ENCODE peak calls at places on chromosomes 12 and 14, in six cellular contexts. V is transverse colon, Q is thyroid gland, N is RWPE1, F is psoas muscle, G is progenitor cell of endocrine pancreas. W is an unnamed sample.

GRCh38 chr14:63343878-63344277 is 25.1 kb upstream of the GPHB5 start:
- DNase-seq in V (no peak), Q (no peak), N (no peak), F (no peak), G (no peak), W (no peak)

GRCh38 chr12:109109756-109110350 is 6.5 kb upstream of the ACACB start:
- DNase-seq in V (no peak), Q (peak; percentile 24), N (no peak), F (no peak), G (no peak), W (no peak)

GRCh38 chr12:123389560-123390351 is 5.8 kb downstream of the KMT5A start:
- DNase-seq in V (peak; percentile 79), Q (peak; percentile 90), N (peak; percentile 55), F (peak; percentile 87), G (peak; percentile 34), W (peak; percentile 38)

GRCh38 chr14:23929131-23929530 is 24.4 kb upstream of the DHRS4 start:
- DNase-seq in V (no peak), Q (no peak), N (no peak), F (no peak), G (no peak), W (no peak)

GRCh38 chr12:112130461-112130998 is 5.2 kb downstream of the TRAFD1 start:
- DNase-seq in V (no peak), Q (no peak), N (no peak), F (no peak), G (no peak), W (no peak)

GRCh38 chr12:14367097-14367661 is 1.7 kb downstream of the ATF7IP start:
- DNase-seq in V (no peak), Q (no peak), N (no peak), F (no peak), G (no peak), W (no peak)

GRCh38 chr12:46647034-46647433 is 178.8 kb downstream of the SLC38A4 start:
- DNase-seq in V (no peak), Q (no peak), N (no peak), F (no peak), G (no peak), W (no peak)

GRCh38 chr12:91852646-91853045 is 293.0 kb downstream of the BTG1 start:
- DNase-seq in V (no peak), Q (no peak), N (no peak), F (no peak), G (no peak), W (no peak)

GRCh38 chr14:77040309-77040994 is 11.9 kb upstream of the IRF2BPL start:
- DNase-seq in V (peak; percentile 99), Q (peak; percentile 100), N (peak; percentile 83), F (peak; percentile 99), G (peak; percentile 48), W (peak; percentile 90)

GRCh38 chr12:108484845-108485244 is 30.2 kb upstream of the FICD start:
- DNase-seq in V (no peak), Q (no peak), N (no peak), F (no peak), G (no peak), W (no peak)

GRCh38 chr14:99479903-99480855 is 480 bp downstream of the SETD3 start:
- DNase-seq in V (peak; percentile 63), Q (peak; percentile 68), N (peak; percentile 46), F (peak; percentile 87), G (peak; percentile 37), W (peak; percentile 57)
- TF ChIP-seq CTCF in V (no peak), Q (no peak), N (no peak), F (peak; percentile 24), G (peak; percentile 3), W (no peak)

GRCh38 chr12:7970475-7971252 is 34.7 kb upstream of the SLC2A3 start:
- DNase-seq in V (peak; percentile 82), Q (peak; percentile 86), N (peak; percentile 74), F (peak; percentile 90), G (peak; percentile 79), W (peak; percentile 79)
- TF ChIP-seq CTCF in V (no peak), Q (no peak), N (no peak), F (no peak), G (no peak), W (peak; percentile 25)

GRCh38 chr12:9751204-9752144 is 9.2 kb downstream of the CD69 start:
- DNase-seq in V (no peak), Q (no peak), N (peak; percentile 7), F (no peak), G (no peak), W (no peak)
- TF ChIP-seq CTCF in V (peak; percentile 28), Q (peak; percentile 19), N (no peak), F (peak; percentile 15), G (no peak), W (peak; percentile 23)

GRCh38 chr14:90815817-90816662 is at the start of gene TTC7B:
- DNase-seq in V (peak; percentile 43), Q (peak; percentile 34), N (peak; percentile 80), F (peak; percentile 78), G (peak; percentile 52), W (peak; percentile 81)
- TF ChIP-seq CTCF in V (peak; percentile 23), Q (peak; percentile 26), N (peak; percentile 66), F (peak; percentile 35), G (no peak), W (no peak)

GRCh38 chr14:97106609-97107008 is 309.4 kb downstream of the VRK1 start:
- DNase-seq in V (no peak), Q (peak; percentile 50), N (no peak), F (no peak), G (no peak), W (no peak)
- TF ChIP-seq CTCF in V (no peak), Q (no peak), N (no peak), F (no peak), G (no peak), W (no peak)

DNA sequence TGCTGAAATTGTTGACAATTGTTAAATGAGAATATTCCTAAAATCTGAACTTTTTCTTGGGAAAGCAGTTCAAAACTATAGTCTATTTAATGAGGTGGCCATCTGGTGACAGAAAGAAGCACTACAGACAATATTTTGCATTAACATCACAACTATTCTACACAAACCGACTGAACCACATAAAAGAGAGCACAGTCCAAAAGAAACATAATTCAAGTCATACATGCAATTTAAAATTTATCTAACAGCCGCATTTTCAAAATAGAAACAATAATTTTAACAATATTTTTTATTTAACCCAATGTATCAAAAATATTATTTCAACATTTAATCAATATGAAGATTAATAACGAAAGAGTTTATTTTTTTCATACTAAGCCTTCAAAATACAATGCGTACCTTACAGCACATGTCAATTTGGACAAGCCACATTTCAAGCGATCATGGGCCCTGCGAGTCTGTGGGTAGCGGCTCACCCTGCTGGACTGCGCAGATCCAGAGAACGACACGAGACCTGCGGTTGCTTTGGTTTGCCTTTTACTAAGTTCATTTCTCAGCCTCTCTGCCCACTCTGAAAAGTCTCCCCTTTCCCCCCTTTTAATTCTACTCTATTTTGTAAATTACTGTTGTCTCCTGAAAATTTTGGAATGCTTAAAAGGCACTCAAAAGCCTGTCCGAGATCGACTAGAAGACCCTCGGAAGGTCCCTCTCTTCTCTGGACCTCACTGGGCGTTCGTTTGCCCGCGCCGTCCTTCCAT is 941 bp upstream of the LRRC9 start:
- DNase-seq in V (peak; percentile 12), Q (peak; percentile 28), N (peak; percentile 44), F (peak; percentile 46), G (no peak), W (peak; percentile 34)
- TF ChIP-seq CTCF in V (peak; percentile 42), Q (peak; percentile 45), N (peak; percentile 73), F (peak; percentile 44), G (peak; percentile 64), W (peak; percentile 71)

GRCh38 chr12:57213763-57214397 is 2.7 kb upstream of the NXPH4 start:
- DNase-seq in V (no peak), Q (no peak), N (no peak), F (no peak), G (no peak), W (no peak)

GRCh38 chr12:57211791-57212700 is 4.5 kb upstream of the NXPH4 start:
- DNase-seq in V (no peak), Q (no peak), N (no peak), F (no peak), G (no peak), W (no peak)

GRCh38 chr12:57214398-57214781 is 2.2 kb upstream of the NXPH4 start:
- DNase-seq in V (peak; percentile 70), Q (peak; percentile 50), N (peak; percentile 67), F (peak; percentile 80), G (peak; percentile 55), W (peak; percentile 79)

GRCh38 chr12:57212701-57213067 is 3.9 kb upstream of the NXPH4 start:
- DNase-seq in V (no peak), Q (no peak), N (no peak), F (no peak), G (no peak), W (no peak)

GRCh38 chr12:57213068-57213715 is 3.4 kb upstream of the NXPH4 start:
- DNase-seq in V (peak; percentile 88), Q (peak; percentile 86), N (peak; percentile 84), F (peak; percentile 93), G (peak; percentile 80), W (peak; percentile 91)
- TF ChIP-seq CTCF in V (peak; percentile 92), Q (peak; percentile 91), N (peak; percentile 93), F (peak; percentile 94), G (peak; percentile 91), W (peak; percentile 86)

DNA sequence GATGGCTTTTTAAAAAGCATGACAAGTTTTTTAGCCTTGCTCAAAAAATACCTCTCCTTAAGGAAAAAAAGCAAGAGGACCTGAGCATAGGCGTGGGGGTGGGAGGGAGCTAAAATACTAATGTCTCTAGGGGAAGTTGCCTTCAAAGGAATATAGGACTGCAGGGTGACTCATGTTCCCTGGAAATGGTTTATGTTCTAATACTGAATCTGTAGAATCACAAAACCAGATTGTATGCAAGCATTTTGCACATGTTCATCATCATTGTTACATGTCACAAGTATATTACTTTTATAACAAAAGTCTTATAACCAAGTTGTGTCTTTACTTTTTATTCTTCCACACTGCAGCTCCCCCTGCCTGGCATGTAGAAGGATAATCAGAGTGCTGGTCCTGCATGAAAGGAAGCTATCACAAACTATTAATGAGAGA is 36.6 kb downstream of the GPR135 start:
- DNase-seq in V (no peak), Q (no peak), N (peak; percentile 18), F (no peak), G (no peak), W (no peak)
- TF ChIP-seq CTCF in V (no peak), Q (no peak), N (no peak), F (peak; percentile 21), G (no peak), W (no peak)

GRCh38 chr14:75222208-75222701 is 45.8 kb upstream of the TMED10 start:
- DNase-seq in V (no peak), Q (no peak), N (peak; percentile 96), F (no peak), G (no peak), W (no peak)
- TF ChIP-seq CTCF in V (no peak), Q (no peak), N (no peak), F (no peak), G (no peak), W (no peak)

DNA sequence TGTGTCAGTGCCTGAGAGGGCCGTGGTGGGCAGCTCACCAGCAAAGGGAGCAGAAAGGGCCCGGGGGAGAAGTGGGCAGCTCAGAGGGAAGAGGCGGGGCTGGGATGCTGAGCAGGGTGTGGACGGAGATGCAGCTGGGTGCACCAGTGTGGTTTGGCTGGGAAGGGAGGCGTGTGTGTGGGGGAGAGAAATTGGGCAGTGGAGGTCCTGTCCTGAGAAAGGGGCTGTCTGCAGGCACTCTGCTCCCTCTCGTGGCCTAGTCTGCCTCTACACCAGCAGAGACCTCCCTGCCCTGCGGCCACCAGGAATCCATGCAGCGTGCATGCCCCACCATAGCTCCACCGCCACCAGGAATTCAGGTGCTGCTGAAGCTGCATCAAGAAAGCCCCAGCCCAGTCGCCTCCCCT is 6.4 kb downstream of the TMEM121 start:
- DNase-seq in V (no peak), Q (no peak), N (no peak), F (peak; percentile 47), G (no peak), W (peak; percentile 28)
- TF ChIP-seq CTCF in V (no peak), Q (no peak), N (peak; percentile 39), F (no peak), G (peak; percentile 28), W (no peak)

W was measured in glutamatergic neuron.